ENCODE peak calls at places on chromosome 9, in six cellular contexts. F is ovary, S is psoas muscle, Z is A549, O is GM10248, W is tibial nerve. M is an unnamed sample.

GRCh38 chr9:69542942-69543704 is 129.0 kb downstream of the APBA1 start:
- DNase-seq in F (no peak), S (no peak), Z (no peak), O (no peak), W (no peak), M (peak; percentile 46)

GRCh38 chr9:108994695-108995094 is 18.6 kb downstream of the CTNNAL1 start:
- DNase-seq in F (peak; percentile 40), S (peak; percentile 53), Z (no peak), O (peak; percentile 20), W (no peak), M (peak; percentile 40)

GRCh38 chr9:135819905-135820304 is 87.4 kb downstream of the CAMSAP1 start:
- DNase-seq in F (no peak), S (no peak), Z (no peak), O (no peak), W (no peak), M (no peak)

GRCh38 chr9:85740821-85741111 is 988 bp downstream of the AGTPBP1 start:
- DNase-seq in F (no peak), S (no peak), Z (no peak), O (no peak), W (no peak), M (no peak)

GRCh38 chr9:30075451-30076199 is 2308.8 kb upstream of the ACO1 start:
- DNase-seq in F (no peak), S (no peak), Z (peak; percentile 21), O (peak; percentile 24), W (no peak), M (no peak)

GRCh38 chr9:94112716-94113465 is 28.6 kb downstream of the PTPDC1 start:
- DNase-seq in F (no peak), S (no peak), Z (no peak), O (no peak), W (no peak), M (no peak)

GRCh38 chr9:128164332-128164885 is 4.3 kb downstream of the BBLN start:
- DNase-seq in F (no peak), S (no peak), Z (no peak), O (no peak), W (no peak), M (no peak)

GRCh38 chr9:108544866-108545265 is 310.9 kb downstream of the ACTL7B start:
- DNase-seq in F (no peak), S (no peak), Z (no peak), O (no peak), W (no peak), M (no peak)

GRCh38 chr9:131562032-131562959 is 17.0 kb downstream of the PRRT1B start:
- DNase-seq in F (no peak), S (no peak), Z (no peak), O (no peak), W (no peak), M (no peak)

GRCh38 chr9:114680266-114681011 is 1.6 kb downstream of the TEX48 start:
- DNase-seq in F (no peak), S (no peak), Z (no peak), O (no peak), W (no peak), M (no peak)

GRCh38 chr9:100884518-100884917 is 144.0 kb upstream of the PLPPR1 start:
- DNase-seq in F (no peak), S (no peak), Z (no peak), O (no peak), W (no peak), M (no peak)

GRCh38 chr9:92723299-92723625 is 41.4 kb downstream of the BICD2 start:
- DNase-seq in F (no peak), S (no peak), Z (no peak), O (no peak), W (no peak), M (peak; percentile 79)

GRCh38 chr9:70480405-70480980 is 66.0 kb upstream of the KLF9 start:
- DNase-seq in F (peak; percentile 85), S (peak; percentile 95), Z (no peak), O (no peak), W (peak; percentile 86), M (peak; percentile 93)

DNA sequence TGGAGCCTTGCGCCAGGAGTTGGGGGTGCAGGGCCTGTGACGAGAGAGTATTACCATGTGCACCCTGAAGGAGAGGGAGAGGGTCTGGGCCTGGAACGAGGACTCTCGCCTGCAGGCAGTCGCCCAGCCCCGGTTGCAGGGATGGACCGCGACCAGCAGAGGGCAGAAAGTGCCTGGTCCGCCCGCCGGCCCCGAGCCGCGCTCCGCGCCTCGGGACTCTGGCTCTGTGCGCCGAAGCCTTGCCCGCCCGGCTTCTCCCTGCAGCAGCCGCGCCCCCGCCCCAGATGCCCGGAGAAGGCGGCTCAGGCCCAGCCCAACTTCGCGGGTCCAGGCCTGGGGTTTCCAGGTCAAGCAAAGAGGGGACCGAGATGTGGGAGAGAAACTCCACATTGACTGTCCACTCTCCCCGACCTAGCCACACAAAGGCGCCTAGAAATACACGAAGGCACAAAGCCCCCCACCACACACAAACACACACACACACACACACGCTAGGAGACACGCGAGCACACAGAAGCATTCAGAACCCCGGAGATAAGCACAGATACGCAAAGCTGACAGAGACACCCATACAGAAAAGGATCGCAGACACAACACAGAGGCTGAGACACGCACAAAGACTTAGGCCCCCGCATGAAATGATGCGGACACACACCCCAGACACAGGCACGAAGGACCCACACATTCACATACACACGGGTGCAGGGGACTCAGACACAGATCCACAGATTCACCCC is 2.0 kb upstream of the LMX1B start:
- DNase-seq in F (peak; percentile 76), S (peak; percentile 87), Z (peak; percentile 75), O (peak; percentile 88), W (peak; percentile 27), M (peak; percentile 74)
- TF ChIP-seq CTCF in F (peak; percentile 45), S (peak; percentile 85), Z (peak; percentile 76), O (peak; percentile 85), W (peak; percentile 74), M (peak; percentile 93)

DNA sequence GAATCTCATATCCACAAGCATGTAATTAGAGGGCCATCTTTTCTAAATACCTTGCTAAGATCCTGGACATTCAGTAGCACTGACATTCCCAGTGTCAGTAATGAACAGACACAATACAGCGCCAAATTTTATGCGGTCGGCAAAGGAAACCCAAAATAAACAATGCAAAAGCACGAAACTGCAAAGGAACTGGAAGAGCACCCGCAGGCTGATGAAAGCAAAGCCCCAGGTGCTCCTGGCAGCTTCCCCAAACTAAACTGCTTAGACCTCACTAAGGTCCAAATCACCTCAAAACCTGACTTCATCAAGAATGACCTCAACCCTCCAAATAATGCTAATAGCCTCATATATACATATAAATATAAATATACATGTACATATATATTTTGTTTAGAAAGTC is 102.0 kb downstream of the GPR21 start:
- DNase-seq in F (no peak), S (no peak), Z (no peak), O (no peak), W (no peak), M (no peak)
- TF ChIP-seq CTCF in F (no peak), S (no peak), Z (no peak), O (no peak), W (no peak), M (no peak)

GRCh38 chr9:112786834-112787520 is 36.4 kb downstream of the SNX30 start:
- DNase-seq in F (no peak), S (no peak), Z (no peak), O (no peak), W (no peak), M (no peak)

GRCh38 chr9:112785981-112786380 is 35.4 kb downstream of the SNX30 start:
- DNase-seq in F (no peak), S (no peak), Z (no peak), O (no peak), W (no peak), M (no peak)

GRCh38 chr9:112789493-112789892 is 38.9 kb downstream of the SNX30 start:
- DNase-seq in F (no peak), S (no peak), Z (no peak), O (no peak), W (no peak), M (no peak)

GRCh38 chr9:112790231-112790774 is 39.7 kb downstream of the SNX30 start:
- DNase-seq in F (no peak), S (no peak), Z (no peak), O (no peak), W (no peak), M (no peak)

DNA sequence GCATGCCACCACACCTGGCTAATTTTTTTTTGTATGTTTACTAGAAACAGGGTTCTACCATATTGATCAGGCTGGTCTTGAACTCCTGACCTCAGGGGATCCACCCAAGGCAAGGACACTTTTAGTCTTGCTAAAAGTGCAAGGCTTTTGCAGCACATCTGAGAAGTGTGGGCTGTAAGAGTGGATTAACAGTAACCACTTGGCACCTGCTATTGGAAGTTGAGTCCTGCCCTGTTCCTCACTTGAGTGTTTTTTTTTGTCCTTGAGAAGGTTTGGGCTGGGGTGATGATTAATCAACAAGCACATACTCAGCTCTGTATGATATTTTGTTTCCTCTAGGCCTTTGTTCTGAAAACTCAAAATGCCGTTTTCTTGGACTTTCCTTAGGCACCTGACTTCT is 37.4 kb downstream of the SNX30 start:
- DNase-seq in F (no peak), S (no peak), Z (no peak), O (no peak), W (no peak), M (no peak)
- TF ChIP-seq CTCF in F (no peak), S (no peak), Z (no peak), O (no peak), W (no peak), M (no peak)

DNA sequence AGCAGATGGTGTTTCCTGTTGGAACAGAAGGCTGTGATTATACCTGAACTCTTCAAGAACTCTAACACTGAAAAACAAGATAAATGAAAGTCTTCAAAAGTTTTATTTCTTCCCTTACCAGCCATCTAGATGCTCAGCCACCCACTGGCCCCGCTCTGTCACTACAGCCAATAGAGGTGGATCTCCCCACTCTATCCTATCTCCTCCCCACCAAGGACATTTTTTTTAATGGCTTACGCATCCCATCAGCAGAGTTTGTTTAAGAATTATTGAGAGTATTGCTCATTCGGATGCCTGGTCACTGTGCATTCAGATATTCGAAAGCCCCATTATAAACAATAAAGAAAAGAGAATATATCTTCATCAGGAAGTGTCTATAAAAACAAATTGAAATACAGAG is 159.4 kb downstream of the RASEF start:
- DNase-seq in F (no peak), S (no peak), Z (peak; percentile 30), O (no peak), W (no peak), M (no peak)
- TF ChIP-seq CTCF in F (no peak), S (no peak), Z (no peak), O (no peak), W (no peak), M (no peak)

GRCh38 chr9:89743216-89743575 is 138.4 kb downstream of the GADD45G start:
- DNase-seq in F (no peak), S (no peak), Z (no peak), O (peak; percentile 45), W (no peak), M (no peak)

GRCh38 chr9:89742660-89743059 is 137.8 kb downstream of the GADD45G start:
- DNase-seq in F (no peak), S (no peak), Z (no peak), O (no peak), W (no peak), M (no peak)

GRCh38 chr9:89744730-89745129 is 139.9 kb downstream of the GADD45G start:
- DNase-seq in F (no peak), S (no peak), Z (no peak), O (no peak), W (no peak), M (no peak)

GRCh38 chr9:89744255-89744648 is 139.4 kb downstream of the GADD45G start:
- DNase-seq in F (no peak), S (no peak), Z (no peak), O (no peak), W (no peak), M (no peak)

GRCh38 chr9:89743576-89744254 is 138.9 kb downstream of the GADD45G start:
- DNase-seq in F (no peak), S (no peak), Z (no peak), O (peak; percentile 65), W (no peak), M (no peak)
- TF ChIP-seq CTCF in F (no peak), S (no peak), Z (no peak), O (no peak), W (no peak), M (no peak)